ENCODE peak calls at places on chromosome 5, in five cellular contexts. F, B, E, V and G are unnamed samples.

GRCh38 chr5:116632890-116633289 is 58.3 kb upstream of the SEMA6A start:
- DNase-seq in F (no peak), B (no peak), E (no peak), V (no peak), G (no peak)

GRCh38 chr5:149792963-149793362 is 62.9 kb downstream of the PPARGC1B start:
- DNase-seq in F (no peak), B (no peak), E (no peak), V (no peak), G (no peak)

GRCh38 chr5:163910226-163910625 is 404.8 kb downstream of the MAT2B start:
- DNase-seq in F (no peak), B (no peak), E (no peak), V (peak; percentile 0), G (no peak)

GRCh38 chr5:111655169-111655924 is 101.6 kb downstream of the NREP start:
- DNase-seq in F (no peak), B (no peak), E (peak; percentile 1), V (no peak), G (no peak)

GRCh38 chr5:38871790-38872551 is 26.2 kb downstream of the OSMR start:
- DNase-seq in F (no peak), B (no peak), E (peak; percentile 23), V (no peak), G (no peak)

GRCh38 chr5:65808818-65809217 is 86.8 kb downstream of the NLN start:
- DNase-seq in F (no peak), B (no peak), E (no peak), V (no peak), G (no peak)

GRCh38 chr5:1901983-1902382 is 19.3 kb upstream of the IRX4 start:
- DNase-seq in F (no peak), B (no peak), E (no peak), V (no peak), G (no peak)

GRCh38 chr5:2902186-2902585 is 150.7 kb upstream of the IRX2 start:
- DNase-seq in F (no peak), B (no peak), E (no peak), V (no peak), G (no peak)

GRCh38 chr5:60844429-60844890 is 391 bp upstream of the ELOVL7 start:
- DNase-seq in F (no peak), B (no peak), E (peak; percentile 5), V (no peak), G (no peak)

GRCh38 chr5:58759745-58760144 is 176.9 kb downstream of the RAB3C start:
- DNase-seq in F (no peak), B (no peak), E (no peak), V (no peak), G (peak; percentile 4)

GRCh38 chr5:91438871-91439270 is 55.8 kb upstream of the ARRDC3 start:
- DNase-seq in F (no peak), B (no peak), E (peak; percentile 4), V (no peak), G (no peak)

GRCh38 chr5:169546346-169546745 is 37.2 kb upstream of the SPDL1 start:
- DNase-seq in F (no peak), B (no peak), E (no peak), V (no peak), G (no peak)

GRCh38 chr5:67335391-67335790 is 138.8 kb upstream of the CD180 start:
- DNase-seq in F (no peak), B (no peak), E (no peak), V (no peak), G (no peak)

GRCh38 chr5:79831381-79831780 is 141.7 kb downstream of the CMYA5 start:
- DNase-seq in F (no peak), B (no peak), E (no peak), V (no peak), G (no peak)

GRCh38 chr5:79827159-79827562 is 137.5 kb downstream of the CMYA5 start:
- DNase-seq in F (no peak), B (no peak), E (no peak), V (no peak), G (no peak)

GRCh38 chr5:79829260-79829659 is 139.6 kb downstream of the CMYA5 start:
- DNase-seq in F (no peak), B (no peak), E (no peak), V (no peak), G (no peak)

GRCh38 chr5:79824444-79824843 is 134.8 kb downstream of the CMYA5 start:
- DNase-seq in F (no peak), B (no peak), E (no peak), V (no peak), G (no peak)

DNA sequence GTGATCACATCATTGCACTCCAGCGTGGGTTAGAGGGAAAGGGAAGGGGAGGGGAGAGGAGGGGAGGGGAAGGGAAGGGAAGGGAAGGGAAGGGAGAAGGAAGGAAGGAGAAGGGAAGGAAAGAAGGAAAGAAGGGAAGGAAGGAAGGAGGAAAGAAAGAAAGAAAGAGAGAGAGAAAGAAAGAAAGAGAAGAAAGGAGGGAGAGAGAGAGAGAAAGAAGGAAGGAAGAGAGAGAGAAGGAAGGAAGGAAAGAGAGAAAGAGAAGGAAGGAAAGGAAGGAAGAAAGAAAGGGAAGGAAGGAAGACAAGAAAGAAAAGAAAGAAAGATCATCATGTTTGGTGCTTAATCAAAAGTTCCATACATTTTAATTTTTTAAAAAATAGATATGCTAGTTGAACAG is 136.2 kb downstream of the CMYA5 start:
- DNase-seq in F (no peak), B (no peak), E (no peak), V (no peak), G (no peak)
- TF ChIP-seq TAF1 in F (no peak), B (no peak), E (no peak), V (no peak), G (no peak)

DNA sequence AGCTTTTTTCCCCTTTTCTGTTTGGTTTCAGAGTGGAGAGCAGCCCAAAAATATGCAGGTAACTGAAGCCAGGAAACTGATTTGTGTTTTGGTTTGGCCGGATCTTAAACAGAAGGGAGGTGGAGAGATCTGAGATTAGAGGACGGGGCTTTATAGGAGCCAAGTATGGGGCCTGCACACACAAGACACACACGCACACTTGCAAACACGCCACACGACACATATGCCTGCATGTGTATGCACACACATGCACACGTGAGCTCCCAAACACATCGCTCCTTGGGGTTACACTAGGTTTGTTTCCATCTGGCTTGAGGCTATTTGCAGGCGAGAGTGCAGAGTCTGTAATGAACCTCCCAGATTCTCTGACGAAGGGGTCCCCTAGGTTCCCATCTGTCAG is 18.3 kb downstream of the BTNL9 start:
- DNase-seq in F (no peak), B (no peak), E (no peak), V (no peak), G (no peak)
- TF ChIP-seq TAF1 in F (no peak), B (no peak), E (no peak), V (no peak), G (no peak)

DNA sequence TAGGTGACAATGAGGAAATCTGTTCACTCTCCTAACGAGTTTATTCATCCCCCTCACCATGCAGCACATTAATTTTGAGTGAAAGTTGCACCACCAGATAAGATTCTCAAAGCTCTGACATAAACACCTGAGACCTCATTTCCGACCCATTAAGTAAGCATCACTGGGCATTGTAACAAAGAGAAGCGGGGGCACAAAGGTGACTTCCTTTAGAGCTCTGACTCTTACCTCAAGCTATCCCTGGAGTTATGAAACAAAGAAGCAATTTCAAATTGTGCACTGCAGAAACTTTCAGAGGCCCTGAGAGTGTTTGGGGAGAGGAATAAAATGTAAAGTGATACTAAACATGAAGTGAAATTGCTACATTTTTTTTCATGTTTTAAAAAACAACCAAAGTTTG is 29.5 kb downstream of the C5orf15 start:
- DNase-seq in F (no peak), B (no peak), E (no peak), V (no peak), G (no peak)
- TF ChIP-seq TAF1 in F (no peak), B (no peak), E (no peak), V (no peak), G (no peak)

GRCh38 chr5:32522429-32523143 is 62.8 kb upstream of the SUB1 start:
- DNase-seq in F (no peak), B (no peak), E (no peak), V (no peak), G (no peak)
- TF ChIP-seq TAF1 in F (no peak), B (no peak), E (no peak), V (no peak), G (no peak)

DNA sequence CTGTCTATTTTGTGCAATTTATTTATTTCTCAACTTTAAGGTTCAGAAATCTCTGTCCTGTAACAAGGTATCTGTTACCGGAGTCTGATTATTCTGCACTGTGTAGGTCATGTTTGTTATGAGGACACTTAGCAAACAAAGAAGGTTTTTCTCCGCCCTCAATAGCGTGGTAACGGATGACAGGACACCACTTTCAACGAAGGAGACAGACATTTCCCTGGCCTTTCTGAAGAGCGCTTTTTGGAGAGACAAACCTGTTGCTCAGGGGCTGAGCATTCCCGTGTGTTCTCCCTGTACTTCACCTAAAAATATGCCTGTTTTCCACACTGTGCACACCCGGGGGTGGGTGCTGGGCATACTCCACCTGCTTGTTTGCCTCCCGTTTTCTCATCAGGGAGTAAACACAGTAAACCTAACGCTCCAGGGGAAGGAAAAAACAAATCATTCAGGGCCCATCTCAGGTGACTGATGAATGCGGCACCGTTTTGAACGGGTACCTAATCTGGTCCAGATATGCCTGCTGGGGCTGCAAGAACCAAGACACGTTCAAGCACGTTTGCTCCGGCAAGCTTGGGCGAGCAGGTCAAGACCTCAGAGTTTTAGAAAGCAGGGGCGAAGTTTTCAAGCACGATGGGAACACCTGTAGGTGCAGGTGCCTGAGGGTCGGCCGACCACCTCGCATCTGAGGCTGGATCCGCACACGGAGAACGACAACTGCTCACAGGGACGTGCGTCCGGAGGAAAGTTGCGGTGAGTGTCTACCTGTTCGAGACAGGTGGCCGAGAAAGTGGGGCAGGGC is 861 bp downstream of the RETREG1 start:
- DNase-seq in F (no peak), B (no peak), E (no peak), V (peak; percentile 21), G (no peak)
- TF ChIP-seq TAF1 in F (no peak), B (no peak), E (no peak), V (no peak), G (no peak)

GRCh38 chr5:180803181-180804128 is 849 bp upstream of the MGAT1 start:
- DNase-seq in F (peak; percentile 60), B (peak; percentile 74), E (peak; percentile 48), V (peak; percentile 41), G (peak; percentile 81)
- TF ChIP-seq TAF1 in F (no peak), B (peak; percentile 49), E (no peak), V (no peak), G (no peak)

GRCh38 chr5:7245401-7245800 is 150.5 kb upstream of the ADCY2 start:
- DNase-seq in F (no peak), B (no peak), E (no peak), V (no peak), G (no peak)

GRCh38 chr5:7246312-7246711 is 149.6 kb upstream of the ADCY2 start:
- DNase-seq in F (no peak), B (no peak), E (no peak), V (no peak), G (no peak)

GRCh38 chr5:7242118-7242517 is 153.8 kb upstream of the ADCY2 start:
- DNase-seq in F (no peak), B (no peak), E (no peak), V (no peak), G (no peak)

GRCh38 chr5:7244208-7244607 is 151.7 kb upstream of the ADCY2 start:
- DNase-seq in F (no peak), B (no peak), E (no peak), V (no peak), G (no peak)

DNA sequence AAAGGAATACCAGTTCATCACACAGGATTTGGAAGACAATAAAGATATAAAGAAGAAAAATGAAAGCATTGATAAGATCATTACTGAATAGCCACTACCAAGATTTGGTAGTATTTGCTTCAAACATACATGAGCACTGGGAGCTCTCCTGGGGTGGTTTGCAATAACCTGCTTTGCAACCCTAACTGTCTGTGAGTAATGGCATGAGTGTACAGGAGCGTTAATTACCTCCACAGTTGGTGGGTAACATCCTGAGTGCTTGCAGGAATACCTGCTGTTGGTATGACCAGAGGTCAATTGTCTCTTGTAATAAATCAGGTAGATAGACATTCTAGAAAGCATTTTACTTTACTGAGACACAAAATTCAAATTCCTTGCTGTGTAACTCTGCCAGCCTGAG is 151.0 kb upstream of the ADCY2 start:
- DNase-seq in F (no peak), B (no peak), E (no peak), V (no peak), G (no peak)
- TF ChIP-seq TAF1 in F (no peak), B (no peak), E (no peak), V (no peak), G (no peak)